ENCODE peak calls at places on chromosome 1, in seven cellular contexts. One of them, this sample, is unnamed.

GRCh38 chr1:52590275-52590674 is 11.9 kb upstream of the GPX7 start:
- DNase-seq in progenitor cell of endocrine pancreas: no peak
- DNase-seq in heart left ventricle: no peak
- DNase-seq in cardiac fibroblast: no peak
- DNase-seq in omental fat pad: no peak
- DNase-seq in astrocyte of the cerebellum: no peak
- DNase-seq in cardiac muscle cell: no peak
- DNase-seq in this sample: no peak

GRCh38 chr1:102875756-102876155 is 232.6 kb downstream of the COL11A1 start:
- DNase-seq in progenitor cell of endocrine pancreas: no peak
- DNase-seq in omental fat pad: no peak
- DNase-seq in astrocyte of the cerebellum: no peak
- DNase-seq in cardiac muscle cell: no peak
- DNase-seq in heart left ventricle: no peak
- DNase-seq in cardiac fibroblast: no peak
- DNase-seq in this sample: no peak

GRCh38 chr1:57279909-57280666 is 143.8 kb downstream of the DAB1 start:
- DNase-seq in heart left ventricle: no peak
- DNase-seq in progenitor cell of endocrine pancreas: no peak
- DNase-seq in astrocyte of the cerebellum: peak
- DNase-seq in omental fat pad: no peak
- DNase-seq in cardiac muscle cell: no peak
- DNase-seq in cardiac fibroblast: no peak
- DNase-seq in this sample: peak

GRCh38 chr1:116988908-116989307 is 12.7 kb upstream of the CD101 start:
- DNase-seq in cardiac muscle cell: no peak
- DNase-seq in progenitor cell of endocrine pancreas: no peak
- DNase-seq in heart left ventricle: no peak
- DNase-seq in omental fat pad: no peak
- DNase-seq in cardiac fibroblast: no peak
- DNase-seq in astrocyte of the cerebellum: no peak
- DNase-seq in this sample: peak

GRCh38 chr1:13751458-13751871 is 51.5 kb downstream of the PRDM2 start:
- DNase-seq in progenitor cell of endocrine pancreas: no peak
- DNase-seq in omental fat pad: no peak
- DNase-seq in heart left ventricle: no peak
- DNase-seq in astrocyte of the cerebellum: no peak
- DNase-seq in cardiac muscle cell: no peak
- DNase-seq in cardiac fibroblast: no peak
- DNase-seq in this sample: no peak

GRCh38 chr1:153533689-153534201 is 2.0 kb downstream of the S100A6 start:
- DNase-seq in cardiac fibroblast: peak
- DNase-seq in cardiac muscle cell: peak
- DNase-seq in astrocyte of the cerebellum: peak
- DNase-seq in heart left ventricle: peak
- DNase-seq in omental fat pad: peak
- DNase-seq in progenitor cell of endocrine pancreas: no peak
- DNase-seq in this sample: peak

GRCh38 chr1:93448292-93448982 is 519 bp downstream of the FNBP1L start:
- DNase-seq in astrocyte of the cerebellum: no peak
- DNase-seq in cardiac muscle cell: peak
- DNase-seq in heart left ventricle: peak
- DNase-seq in cardiac fibroblast: peak
- DNase-seq in omental fat pad: no peak
- DNase-seq in progenitor cell of endocrine pancreas: peak
- DNase-seq in this sample: peak

GRCh38 chr1:195604287-195604686 is 1004.0 kb downstream of the KCNT2 start:
- DNase-seq in heart left ventricle: no peak
- DNase-seq in cardiac fibroblast: no peak
- DNase-seq in omental fat pad: no peak
- DNase-seq in cardiac muscle cell: no peak
- DNase-seq in progenitor cell of endocrine pancreas: no peak
- DNase-seq in astrocyte of the cerebellum: no peak
- DNase-seq in this sample: peak

GRCh38 chr1:51592711-51593110 is 24.2 kb upstream of the OSBPL9 start:
- DNase-seq in heart left ventricle: no peak
- DNase-seq in omental fat pad: no peak
- DNase-seq in cardiac fibroblast: no peak
- DNase-seq in progenitor cell of endocrine pancreas: no peak
- DNase-seq in cardiac muscle cell: no peak
- DNase-seq in astrocyte of the cerebellum: no peak
- DNase-seq in this sample: no peak

GRCh38 chr1:90973897-90974798 is 47.7 kb downstream of the ZNF644 start:
- DNase-seq in astrocyte of the cerebellum: peak
- DNase-seq in progenitor cell of endocrine pancreas: no peak
- DNase-seq in omental fat pad: no peak
- DNase-seq in heart left ventricle: no peak
- DNase-seq in cardiac fibroblast: peak
- DNase-seq in cardiac muscle cell: peak
- DNase-seq in this sample: peak

GRCh38 chr1:243837907-243838546 is 12.0 kb downstream of the AKT3 start:
- DNase-seq in astrocyte of the cerebellum: no peak
- DNase-seq in progenitor cell of endocrine pancreas: no peak
- DNase-seq in cardiac fibroblast: no peak
- DNase-seq in omental fat pad: no peak
- DNase-seq in heart left ventricle: no peak
- DNase-seq in cardiac muscle cell: no peak
- DNase-seq in this sample: no peak

GRCh38 chr1:202165267-202165941 is 5.0 kb upstream of the PTPN7 start:
- DNase-seq in progenitor cell of endocrine pancreas: no peak
- DNase-seq in cardiac fibroblast: no peak
- DNase-seq in heart left ventricle: no peak
- DNase-seq in cardiac muscle cell: no peak
- DNase-seq in astrocyte of the cerebellum: no peak
- DNase-seq in omental fat pad: no peak
- DNase-seq in this sample: no peak

GRCh38 chr1:193940176-193940575 is 753.8 kb upstream of the B3GALT2 start:
- DNase-seq in progenitor cell of endocrine pancreas: no peak
- DNase-seq in cardiac muscle cell: no peak
- DNase-seq in omental fat pad: no peak
- DNase-seq in astrocyte of the cerebellum: no peak
- DNase-seq in cardiac fibroblast: no peak
- DNase-seq in heart left ventricle: no peak
- DNase-seq in this sample: no peak

GRCh38 chr1:36703526-36704208 is 221.0 kb upstream of the CSF3R start:
- DNase-seq in omental fat pad: peak
- DNase-seq in progenitor cell of endocrine pancreas: peak
- DNase-seq in cardiac fibroblast: peak
- DNase-seq in astrocyte of the cerebellum: peak
- DNase-seq in cardiac muscle cell: peak
- DNase-seq in heart left ventricle: peak
- DNase-seq in this sample: peak

GRCh38 chr1:85612704-85613361 is 32.3 kb downstream of the CCN1 start:
- DNase-seq in cardiac muscle cell: peak
- DNase-seq in cardiac fibroblast: peak
- DNase-seq in heart left ventricle: no peak
- DNase-seq in progenitor cell of endocrine pancreas: no peak
- DNase-seq in omental fat pad: no peak
- DNase-seq in astrocyte of the cerebellum: peak
- DNase-seq in this sample: peak

GRCh38 chr1:207897188-207897587 is 13.7 kb downstream of the CD34 start:
- DNase-seq in omental fat pad: no peak
- DNase-seq in heart left ventricle: no peak
- DNase-seq in astrocyte of the cerebellum: peak
- DNase-seq in cardiac fibroblast: peak
- DNase-seq in progenitor cell of endocrine pancreas: no peak
- DNase-seq in cardiac muscle cell: peak
- DNase-seq in this sample: no peak
- TF ChIP-seq CTCF in omental fat pad: no peak
- TF ChIP-seq CTCF in heart left ventricle: peak
- TF ChIP-seq CTCF in astrocyte of the cerebellum: peak
- TF ChIP-seq CTCF in cardiac fibroblast: peak
- TF ChIP-seq CTCF in progenitor cell of endocrine pancreas: peak
- TF ChIP-seq CTCF in cardiac muscle cell: peak
- TF ChIP-seq CTCF in this sample: peak

DNA sequence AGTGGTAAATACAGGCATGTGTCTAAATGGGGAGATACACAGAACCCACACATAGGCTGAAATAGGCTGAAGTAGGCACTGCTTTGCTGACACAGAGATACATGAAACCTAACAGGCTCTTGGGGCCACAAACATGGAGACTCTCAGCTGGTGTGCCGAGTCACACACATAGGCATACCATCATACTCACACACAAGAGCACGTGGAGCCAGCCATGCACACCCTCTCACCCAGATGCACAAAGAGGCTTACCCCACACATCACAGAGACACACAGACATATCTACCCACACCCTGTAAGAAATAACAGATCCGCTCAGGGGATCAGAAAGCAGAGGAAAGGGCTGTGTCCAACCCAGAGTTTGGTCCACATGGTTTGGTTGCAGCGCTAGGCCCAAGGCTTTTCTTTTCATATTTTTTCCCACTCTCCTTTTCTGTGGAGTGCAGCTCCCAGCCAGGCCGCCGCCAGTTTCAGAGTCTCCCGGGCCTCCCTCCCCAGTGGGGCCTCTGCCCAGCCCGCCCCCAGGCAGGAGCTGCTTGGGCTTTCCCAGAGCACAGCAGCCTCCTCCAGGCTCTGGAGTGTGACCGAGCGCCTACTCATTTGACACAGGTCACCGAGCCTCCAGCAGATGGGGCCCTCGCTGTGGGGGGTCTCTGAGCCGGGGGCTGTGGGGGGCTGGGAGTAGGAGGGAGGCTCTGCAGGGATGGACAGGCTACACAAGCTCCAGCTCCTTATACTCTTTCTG is 4.0 kb upstream of the POU3F1 start:
- DNase-seq in cardiac fibroblast: no peak
- DNase-seq in heart left ventricle: no peak
- DNase-seq in omental fat pad: no peak
- DNase-seq in astrocyte of the cerebellum: no peak
- DNase-seq in progenitor cell of endocrine pancreas: no peak
- DNase-seq in cardiac muscle cell: no peak
- DNase-seq in this sample: no peak
- TF ChIP-seq CTCF in cardiac fibroblast: no peak
- TF ChIP-seq CTCF in heart left ventricle: no peak
- TF ChIP-seq CTCF in omental fat pad: no peak
- TF ChIP-seq CTCF in astrocyte of the cerebellum: no peak
- TF ChIP-seq CTCF in progenitor cell of endocrine pancreas: no peak
- TF ChIP-seq CTCF in cardiac muscle cell: no peak
- TF ChIP-seq CTCF in this sample: no peak

GRCh38 chr1:221992427-221992826 is 250.5 kb upstream of the DUSP10 start:
- DNase-seq in cardiac fibroblast: no peak
- DNase-seq in astrocyte of the cerebellum: no peak
- DNase-seq in omental fat pad: no peak
- DNase-seq in heart left ventricle: no peak
- DNase-seq in progenitor cell of endocrine pancreas: no peak
- DNase-seq in cardiac muscle cell: no peak
- DNase-seq in this sample: no peak

GRCh38 chr1:221994939-221995338 is 253.1 kb upstream of the DUSP10 start:
- DNase-seq in astrocyte of the cerebellum: peak
- DNase-seq in cardiac fibroblast: peak
- DNase-seq in progenitor cell of endocrine pancreas: no peak
- DNase-seq in omental fat pad: no peak
- DNase-seq in cardiac muscle cell: peak
- DNase-seq in heart left ventricle: no peak
- DNase-seq in this sample: peak

GRCh38 chr1:221994274-221994698 is 252.4 kb upstream of the DUSP10 start:
- DNase-seq in astrocyte of the cerebellum: no peak
- DNase-seq in heart left ventricle: no peak
- DNase-seq in cardiac muscle cell: no peak
- DNase-seq in cardiac fibroblast: no peak
- DNase-seq in progenitor cell of endocrine pancreas: no peak
- DNase-seq in omental fat pad: no peak
- DNase-seq in this sample: peak

GRCh38 chr1:221991221-221991620 is 249.3 kb upstream of the DUSP10 start:
- DNase-seq in astrocyte of the cerebellum: no peak
- DNase-seq in cardiac muscle cell: peak
- DNase-seq in omental fat pad: no peak
- DNase-seq in progenitor cell of endocrine pancreas: no peak
- DNase-seq in cardiac fibroblast: peak
- DNase-seq in heart left ventricle: no peak
- DNase-seq in this sample: peak

GRCh38 chr1:221993444-221993948 is 251.6 kb upstream of the DUSP10 start:
- DNase-seq in heart left ventricle: no peak
- DNase-seq in progenitor cell of endocrine pancreas: no peak
- DNase-seq in omental fat pad: no peak
- DNase-seq in cardiac muscle cell: no peak
- DNase-seq in cardiac fibroblast: no peak
- DNase-seq in astrocyte of the cerebellum: no peak
- DNase-seq in this sample: no peak
- TF ChIP-seq CTCF in heart left ventricle: no peak
- TF ChIP-seq CTCF in progenitor cell of endocrine pancreas: no peak
- TF ChIP-seq CTCF in omental fat pad: no peak
- TF ChIP-seq CTCF in cardiac muscle cell: no peak
- TF ChIP-seq CTCF in cardiac fibroblast: no peak
- TF ChIP-seq CTCF in astrocyte of the cerebellum: no peak
- TF ChIP-seq CTCF in this sample: no peak

GRCh38 chr1:156075775-156076204 is 6.5 kb downstream of the MEX3A start:
- DNase-seq in omental fat pad: no peak
- DNase-seq in astrocyte of the cerebellum: no peak
- DNase-seq in cardiac muscle cell: no peak
- DNase-seq in progenitor cell of endocrine pancreas: no peak
- DNase-seq in cardiac fibroblast: no peak
- DNase-seq in heart left ventricle: no peak
- DNase-seq in this sample: no peak
- TF ChIP-seq CTCF in omental fat pad: no peak
- TF ChIP-seq CTCF in astrocyte of the cerebellum: no peak
- TF ChIP-seq CTCF in cardiac muscle cell: no peak
- TF ChIP-seq CTCF in progenitor cell of endocrine pancreas: no peak
- TF ChIP-seq CTCF in cardiac fibroblast: no peak
- TF ChIP-seq CTCF in heart left ventricle: no peak
- TF ChIP-seq CTCF in this sample: no peak

DNA sequence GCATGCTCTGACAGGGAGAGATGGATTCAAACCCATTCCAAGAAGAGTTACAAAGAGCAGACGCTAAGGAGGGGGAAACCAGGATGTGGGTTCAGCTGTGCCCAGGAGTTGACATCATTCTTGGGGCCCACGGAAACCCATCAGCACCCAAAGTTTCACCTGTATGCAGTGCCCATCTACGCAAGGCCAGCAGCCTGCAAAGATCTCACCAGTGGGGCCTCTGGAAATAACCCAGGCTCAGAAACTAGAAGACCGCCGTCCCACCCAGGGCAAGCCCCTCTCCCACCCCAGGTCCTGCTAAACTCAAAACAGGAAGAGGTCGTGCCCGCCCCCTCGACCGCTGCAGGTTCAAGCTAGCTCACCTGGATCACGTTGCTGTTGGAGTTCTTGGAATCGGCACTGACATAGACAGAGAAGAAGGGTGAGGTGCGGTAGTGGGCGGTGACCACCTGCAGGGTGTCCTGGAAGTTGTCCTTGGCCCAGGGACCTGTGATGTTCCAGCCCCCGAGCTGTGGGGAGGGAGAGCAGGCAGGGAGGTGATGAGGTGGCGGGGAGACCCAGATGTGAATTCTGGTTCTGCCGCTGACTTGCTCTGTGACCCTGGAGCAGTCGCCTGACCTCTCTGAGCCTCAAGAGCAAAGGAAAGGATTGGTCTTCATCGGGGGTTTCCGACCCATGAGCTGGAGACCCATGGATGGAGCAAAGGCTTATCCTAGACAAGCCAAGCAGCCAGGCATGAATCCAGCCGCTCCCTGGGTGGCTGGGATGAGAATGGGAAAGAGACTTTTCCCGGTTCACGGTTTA is 31.7 kb downstream of the ECE1 start:
- DNase-seq in heart left ventricle: no peak
- DNase-seq in cardiac fibroblast: no peak
- DNase-seq in astrocyte of the cerebellum: no peak
- DNase-seq in cardiac muscle cell: no peak
- DNase-seq in progenitor cell of endocrine pancreas: no peak
- DNase-seq in omental fat pad: no peak
- DNase-seq in this sample: no peak
- TF ChIP-seq CTCF in heart left ventricle: no peak
- TF ChIP-seq CTCF in cardiac fibroblast: no peak
- TF ChIP-seq CTCF in astrocyte of the cerebellum: no peak
- TF ChIP-seq CTCF in cardiac muscle cell: no peak
- TF ChIP-seq CTCF in progenitor cell of endocrine pancreas: no peak
- TF ChIP-seq CTCF in omental fat pad: no peak
- TF ChIP-seq CTCF in this sample: no peak

GRCh38 chr1:228182296-228183030 is 16.9 kb downstream of the IBA57 start:
- DNase-seq in astrocyte of the cerebellum: no peak
- DNase-seq in heart left ventricle: no peak
- DNase-seq in omental fat pad: no peak
- DNase-seq in cardiac muscle cell: no peak
- DNase-seq in cardiac fibroblast: no peak
- DNase-seq in progenitor cell of endocrine pancreas: no peak
- DNase-seq in this sample: no peak
- TF ChIP-seq CTCF in astrocyte of the cerebellum: no peak
- TF ChIP-seq CTCF in heart left ventricle: no peak
- TF ChIP-seq CTCF in omental fat pad: no peak
- TF ChIP-seq CTCF in cardiac muscle cell: no peak
- TF ChIP-seq CTCF in cardiac fibroblast: no peak
- TF ChIP-seq CTCF in progenitor cell of endocrine pancreas: no peak
- TF ChIP-seq CTCF in this sample: no peak